ENCODE peak calls at places on chromosomes 7 and 10, in nine cellular contexts. One of them, this sample, is unnamed.

GRCh38 chr10:127374074-127374680 is 174.9 kb upstream of the NPS start:
- DNase-seq in HT1080: no peak
- DNase-seq in stimulated activated CD4-positive, alpha-beta T cell treated with anti-CD3 and anti-CD28 coated beads, Interleukin-4, amount 100 ng/mL, for 1 hour: no peak
- DNase-seq in KBM-7: no peak
- DNase-seq in kidney tubule cell: no peak
- DNase-seq in AG09309: no peak
- DNase-seq in activated CD4-positive, alpha-beta T cell treated with anti-CD3 and anti-CD28 coated beads, Interleukin-2, amount 50 U/mL, for 24 hours: no peak
- DNase-seq in HuH-7.5: no peak
- DNase-seq in K562: no peak
- DNase-seq in this sample: no peak

GRCh38 chr10:103154464-103155299 is 38.4 kb downstream of the NT5C2 start:
- DNase-seq in HT1080: no peak
- DNase-seq in stimulated activated CD4-positive, alpha-beta T cell treated with anti-CD3 and anti-CD28 coated beads, Interleukin-4, amount 100 ng/mL, for 1 hour: no peak
- DNase-seq in KBM-7: no peak
- DNase-seq in kidney tubule cell: no peak
- DNase-seq in AG09309: no peak
- DNase-seq in activated CD4-positive, alpha-beta T cell treated with anti-CD3 and anti-CD28 coated beads, Interleukin-2, amount 50 U/mL, for 24 hours: no peak
- DNase-seq in HuH-7.5: no peak
- DNase-seq in K562: no peak
- DNase-seq in this sample: no peak

GRCh38 chr7:92064414-92065029 is 69.8 kb downstream of the CYP51A1 start:
- DNase-seq in HT1080: no peak
- DNase-seq in stimulated activated CD4-positive, alpha-beta T cell treated with anti-CD3 and anti-CD28 coated beads, Interleukin-4, amount 100 ng/mL, for 1 hour: no peak
- DNase-seq in KBM-7: no peak
- DNase-seq in kidney tubule cell: no peak
- DNase-seq in AG09309: no peak
- DNase-seq in activated CD4-positive, alpha-beta T cell treated with anti-CD3 and anti-CD28 coated beads, Interleukin-2, amount 50 U/mL, for 24 hours: no peak
- DNase-seq in HuH-7.5: no peak
- DNase-seq in K562: no peak
- DNase-seq in this sample: no peak

GRCh38 chr10:114356786-114357588 is 47.3 kb downstream of the AFAP1L2 start:
- DNase-seq in HT1080: peak
- DNase-seq in stimulated activated CD4-positive, alpha-beta T cell treated with anti-CD3 and anti-CD28 coated beads, Interleukin-4, amount 100 ng/mL, for 1 hour: no peak
- DNase-seq in KBM-7: no peak
- DNase-seq in kidney tubule cell: no peak
- DNase-seq in AG09309: no peak
- DNase-seq in activated CD4-positive, alpha-beta T cell treated with anti-CD3 and anti-CD28 coated beads, Interleukin-2, amount 50 U/mL, for 24 hours: no peak
- DNase-seq in HuH-7.5: no peak
- DNase-seq in K562: no peak
- DNase-seq in this sample: no peak

GRCh38 chr7:134315679-134316538 is 821 bp downstream of the SLC35B4 start:
- DNase-seq in HT1080: peak
- DNase-seq in stimulated activated CD4-positive, alpha-beta T cell treated with anti-CD3 and anti-CD28 coated beads, Interleukin-4, amount 100 ng/mL, for 1 hour: no peak
- DNase-seq in KBM-7: no peak
- DNase-seq in kidney tubule cell: peak
- DNase-seq in AG09309: no peak
- DNase-seq in activated CD4-positive, alpha-beta T cell treated with anti-CD3 and anti-CD28 coated beads, Interleukin-2, amount 50 U/mL, for 24 hours: no peak
- DNase-seq in HuH-7.5: no peak
- DNase-seq in K562: peak
- DNase-seq in this sample: no peak

GRCh38 chr7:121083138-121083789 is 94.8 kb downstream of the CPED1 start:
- DNase-seq in HT1080: peak
- DNase-seq in stimulated activated CD4-positive, alpha-beta T cell treated with anti-CD3 and anti-CD28 coated beads, Interleukin-4, amount 100 ng/mL, for 1 hour: no peak
- DNase-seq in KBM-7: no peak
- DNase-seq in kidney tubule cell: peak
- DNase-seq in AG09309: no peak
- DNase-seq in activated CD4-positive, alpha-beta T cell treated with anti-CD3 and anti-CD28 coated beads, Interleukin-2, amount 50 U/mL, for 24 hours: no peak
- DNase-seq in HuH-7.5: no peak
- DNase-seq in K562: peak
- DNase-seq in this sample: no peak

GRCh38 chr10:58305821-58306220 is 29.0 kb upstream of the UBE2D1 start:
- DNase-seq in HT1080: no peak
- DNase-seq in stimulated activated CD4-positive, alpha-beta T cell treated with anti-CD3 and anti-CD28 coated beads, Interleukin-4, amount 100 ng/mL, for 1 hour: no peak
- DNase-seq in KBM-7: no peak
- DNase-seq in kidney tubule cell: no peak
- DNase-seq in AG09309: no peak
- DNase-seq in activated CD4-positive, alpha-beta T cell treated with anti-CD3 and anti-CD28 coated beads, Interleukin-2, amount 50 U/mL, for 24 hours: no peak
- DNase-seq in HuH-7.5: peak
- DNase-seq in K562: no peak
- DNase-seq in this sample: no peak

GRCh38 chr7:894164-894867 is 18.0 kb downstream of the GET4 start:
- DNase-seq in HT1080: no peak
- DNase-seq in stimulated activated CD4-positive, alpha-beta T cell treated with anti-CD3 and anti-CD28 coated beads, Interleukin-4, amount 100 ng/mL, for 1 hour: no peak
- DNase-seq in KBM-7: no peak
- DNase-seq in kidney tubule cell: no peak
- DNase-seq in AG09309: no peak
- DNase-seq in activated CD4-positive, alpha-beta T cell treated with anti-CD3 and anti-CD28 coated beads, Interleukin-2, amount 50 U/mL, for 24 hours: no peak
- DNase-seq in HuH-7.5: no peak
- DNase-seq in K562: no peak
- DNase-seq in this sample: no peak

GRCh38 chr7:144723311-144723710 is 112.5 kb downstream of the TPK1 start:
- DNase-seq in HT1080: no peak
- DNase-seq in stimulated activated CD4-positive, alpha-beta T cell treated with anti-CD3 and anti-CD28 coated beads, Interleukin-4, amount 100 ng/mL, for 1 hour: no peak
- DNase-seq in KBM-7: no peak
- DNase-seq in kidney tubule cell: no peak
- DNase-seq in AG09309: no peak
- DNase-seq in activated CD4-positive, alpha-beta T cell treated with anti-CD3 and anti-CD28 coated beads, Interleukin-2, amount 50 U/mL, for 24 hours: no peak
- DNase-seq in HuH-7.5: no peak
- DNase-seq in K562: no peak
- DNase-seq in this sample: no peak

GRCh38 chr10:1116051-1116450 is 59.9 kb downstream of the WDR37 start:
- DNase-seq in HT1080: no peak
- DNase-seq in stimulated activated CD4-positive, alpha-beta T cell treated with anti-CD3 and anti-CD28 coated beads, Interleukin-4, amount 100 ng/mL, for 1 hour: no peak
- DNase-seq in KBM-7: no peak
- DNase-seq in kidney tubule cell: no peak
- DNase-seq in AG09309: no peak
- DNase-seq in activated CD4-positive, alpha-beta T cell treated with anti-CD3 and anti-CD28 coated beads, Interleukin-2, amount 50 U/mL, for 24 hours: no peak
- DNase-seq in HuH-7.5: no peak
- DNase-seq in K562: no peak
- DNase-seq in this sample: no peak